ENCODE peak calls at places on chromosome 2, in four cellular contexts. G is K562, Z is HepG2, Y is IMR-90. B is an unnamed sample.

GRCh38 chr2:152686308-152686707 is 31.0 kb downstream of the PRPF40A start:
- DNase-seq in Y (peak; percentile 18), G (no peak), Z (no peak), B (no peak)

GRCh38 chr2:237310515-237311114 is 103.3 kb downstream of the COL6A3 start:
- DNase-seq in Z (no peak), G (no peak), Y (peak; percentile 77), B (no peak)

GRCh38 chr2:8575011-8575750 is 106.7 kb upstream of the ID2 start:
- DNase-seq in Y (peak; percentile 22), Z (peak; percentile 44), G (no peak), B (no peak)

GRCh38 chr2:72130671-72131360 is 16.8 kb downstream of the CYP26B1 start:
- DNase-seq in Z (no peak), G (no peak), Y (no peak), B (no peak)

GRCh38 chr2:36146765-36147164 is 208.8 kb upstream of the CRIM1 start:
- DNase-seq in G (no peak), Y (no peak), Z (no peak), B (no peak)

GRCh38 chr2:140627136-140627535 is 1503.7 kb downstream of the LRP1B start:
- DNase-seq in Y (no peak), G (no peak), Z (no peak), B (no peak)

GRCh38 chr2:18518116-18519111 is 42.0 kb downstream of the RDH14 start:
- DNase-seq in Z (peak; percentile 10), Y (peak; percentile 63), G (no peak), B (no peak)

GRCh38 chr2:42261531-42262195 is 92.5 kb downstream of the EML4 start:
- DNase-seq in G (no peak), Z (no peak), Y (no peak), B (no peak)

GRCh38 chr2:172943992-172944793 is 131.5 kb upstream of the MAP3K20 start:
- DNase-seq in Y (peak; percentile 80), Z (no peak), G (no peak), B (no peak)

GRCh38 chr2:237998530-237998929 is 31.7 kb downstream of the UBE2F start:
- DNase-seq in Y (peak; percentile 41), G (no peak), Z (peak; percentile 62), B (peak; percentile 82)

GRCh38 chr2:164028764-164029534 is 293.1 kb upstream of the FIGN start:
- DNase-seq in Z (no peak), G (no peak), Y (no peak), B (no peak)

GRCh38 chr2:111638274-111638877 is 245.6 kb downstream of the ANAPC1 start:
- DNase-seq in G (no peak), Y (no peak), Z (no peak), B (no peak)

GRCh38 chr2:111634050-111634784 is 249.8 kb downstream of the ANAPC1 start:
- DNase-seq in G (no peak), Z (no peak), Y (peak; percentile 59), B (no peak)

GRCh38 chr2:111634995-111635538 is 248.9 kb downstream of the ANAPC1 start:
- DNase-seq in Y (no peak), G (no peak), Z (no peak), B (no peak)

GRCh38 chr2:111633643-111634042 is 250.3 kb downstream of the ANAPC1 start:
- DNase-seq in G (no peak), Z (no peak), Y (no peak), B (no peak)

GRCh38 chr2:111636905-111637304 is 247.1 kb downstream of the ANAPC1 start:
- DNase-seq in G (no peak), Z (no peak), Y (no peak), B (no peak)
- TF ChIP-seq MXI1 in G (no peak), Z (no peak), Y (no peak), B (no peak)

GRCh38 chr2:101036562-101036961 is 34.5 kb downstream of the RPL31 start:
- DNase-seq in Y (peak; percentile 33), Z (peak; percentile 33), G (peak; percentile 29), B (no peak)
- TF ChIP-seq MXI1 in Y (no peak), Z (no peak), G (no peak), B (no peak)

DNA sequence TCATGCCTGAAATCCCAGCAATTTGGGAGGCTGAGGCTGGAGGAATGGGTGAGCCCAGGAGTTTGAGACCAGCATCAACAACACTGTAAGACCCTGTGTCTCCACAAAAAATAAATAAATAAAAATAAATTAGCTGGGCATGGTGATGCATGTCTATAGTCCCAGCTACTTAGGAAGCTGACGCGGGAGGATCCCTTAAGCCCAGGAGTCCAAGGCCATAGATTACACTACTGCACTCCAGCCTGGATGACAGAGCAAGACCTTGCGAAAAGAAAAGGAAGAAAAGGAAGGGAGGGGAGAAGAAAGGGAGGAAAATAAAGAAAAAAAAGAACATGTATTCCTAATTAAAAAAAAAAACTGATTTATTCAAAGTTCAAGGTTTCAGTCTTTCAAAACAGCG is 78.2 kb downstream of the TRIP12 start:
- DNase-seq in Z (no peak), Y (no peak), G (no peak), B (no peak)
- TF ChIP-seq MXI1 in Z (no peak), Y (no peak), G (no peak), B (no peak)

DNA sequence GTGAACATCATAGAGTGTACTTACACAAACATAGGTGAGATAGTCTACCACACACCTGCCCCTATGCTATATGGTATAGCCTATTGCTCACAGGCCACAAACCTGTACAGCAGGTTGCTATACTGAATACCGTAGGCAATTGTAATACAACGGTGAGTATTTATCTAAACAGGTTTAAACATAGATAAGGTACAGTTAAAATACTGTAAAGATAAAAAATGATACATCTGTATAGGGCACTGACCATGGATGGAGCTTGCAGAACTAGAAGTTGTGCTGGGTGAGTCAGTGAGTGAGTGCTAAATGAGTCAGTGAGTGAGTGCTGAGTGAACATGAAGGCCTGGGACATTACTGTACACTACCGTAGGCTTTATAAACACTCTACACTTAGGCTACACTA is 267.0 kb upstream of the HS6ST1 start:
- DNase-seq in Y (peak; percentile 98), Z (no peak), G (no peak), B (no peak)
- TF ChIP-seq MXI1 in Y (no peak), Z (no peak), G (no peak), B (no peak)